ENCODE peak calls at places on chromosomes 12 and 14, in six cellular contexts. Q is fibroblast of the aortic adventitia, X is BJ, C is A673, M is hepatocyte, S is IMR-90. N is an unnamed sample.

GRCh38 chr12:77339610-77340009 is 274.2 kb upstream of the E2F7 start:
- DNase-seq in Q (peak; percentile 71), X (no peak), C (no peak), M (no peak), S (peak; percentile 43), N (no peak)

GRCh38 chr14:88613552-88614010 is 50.7 kb downstream of the ZC3H14 start:
- DNase-seq in Q (peak; percentile 18), X (no peak), C (no peak), M (peak; percentile 70), S (peak; percentile 53), N (peak; percentile 17)

GRCh38 chr12:102631274-102631673 is 150.9 kb upstream of the IGF1 start:
- DNase-seq in Q (peak; percentile 25), X (peak; percentile 64), C (no peak), M (no peak), S (peak; percentile 82), N (peak; percentile 11)

GRCh38 chr14:29216316-29216715 is 449.7 kb downstream of the FOXG1 start:
- DNase-seq in Q (no peak), X (no peak), C (no peak), M (no peak), S (no peak), N (no peak)

GRCh38 chr12:38516418-38516817 is 199.8 kb downstream of the ALG10B start:
- DNase-seq in Q (no peak), X (no peak), C (no peak), M (no peak), S (no peak), N (no peak)

GRCh38 chr12:106888348-106888970 is 67.2 kb upstream of the TMEM263 start:
- DNase-seq in Q (no peak), X (no peak), C (no peak), M (no peak), S (no peak), N (no peak)

GRCh38 chr14:101102875-101103274 is 199.4 kb upstream of the RTL1 start:
- DNase-seq in Q (no peak), X (no peak), C (no peak), M (no peak), S (no peak), N (no peak)

GRCh38 chr12:101781834-101782543 is 42.7 kb upstream of the SYCP3 start:
- DNase-seq in Q (peak; percentile 69), X (peak; percentile 17), C (no peak), M (no peak), S (peak; percentile 76), N (no peak)

GRCh38 chr12:4107436-4107878 is 166.1 kb upstream of the CCND2 start:
- DNase-seq in Q (peak; percentile 52), X (no peak), C (peak; percentile 66), M (peak; percentile 68), S (peak; percentile 53), N (peak; percentile 43)

GRCh38 chr12:120538281-120539156 is 4.4 kb downstream of the RNF10 start:
- DNase-seq in Q (peak; percentile 71), X (no peak), C (peak; percentile 61), M (peak; percentile 57), S (peak; percentile 53), N (no peak)
- H3K4me3 ChIP-seq in Q (peak overlapping the region; percentile 32), X (no peak overlapping the region), C (peak overlapping the region; percentile 93), M (no peak overlapping the region), S (no peak overlapping the region), N (no peak overlapping the region)

GRCh38 chr12:96033549-96034389 is 1.6 kb downstream of the LTA4H start:
- DNase-seq in Q (no peak), X (no peak), C (no peak), M (peak; percentile 17), S (no peak), N (no peak)
- H3K4me3 ChIP-seq in Q (peak overlapping the region; percentile 82), X (peak overlapping the region; percentile 68), C (peak overlapping the region; percentile 77), M (peak overlapping the region; percentile 36), S (peak overlapping the region; percentile 87), N (peak overlapping the region; percentile 76)

GRCh38 chr12:98456583-98457573 is 58.5 kb upstream of the TMPO start:
- DNase-seq in Q (no peak), X (no peak), C (no peak), M (peak; percentile 79), S (peak; percentile 21), N (no peak)
- H3K4me3 ChIP-seq in Q (peak overlapping the region; percentile 31), X (peak overlapping the region; percentile 35), C (peak overlapping the region; percentile 20), M (no peak overlapping the region), S (peak overlapping the region; percentile 19), N (no peak overlapping the region)

DNA sequence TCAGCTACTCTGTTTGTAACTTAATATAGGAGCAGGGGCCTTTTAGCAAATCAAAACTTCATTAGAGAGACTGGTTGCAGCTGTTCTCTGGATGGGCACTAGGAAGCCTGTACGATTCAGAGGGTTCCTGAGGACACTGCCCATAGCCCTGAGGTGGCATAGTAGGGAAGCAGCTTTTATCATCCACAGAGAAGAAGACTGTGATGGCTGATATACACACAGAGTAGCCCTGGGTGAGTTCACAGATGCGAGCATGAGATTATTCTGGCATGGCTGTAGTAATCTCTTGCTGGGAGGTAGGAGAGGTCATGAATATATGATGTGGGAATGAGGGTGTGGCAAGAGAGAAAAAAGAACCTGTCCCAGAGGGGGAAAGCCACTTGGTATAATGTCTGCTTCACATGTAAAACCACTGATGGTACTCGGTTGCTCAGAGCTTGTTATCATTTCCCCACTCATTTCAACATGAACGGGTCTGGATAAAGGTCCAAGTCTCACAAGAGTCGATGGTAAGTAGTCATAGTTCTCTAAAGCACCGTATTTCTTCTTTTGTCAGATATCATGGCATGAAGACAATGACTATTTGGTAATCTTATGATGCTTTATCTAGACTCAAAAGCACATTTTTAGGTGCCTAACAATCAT is 51.9 kb downstream of the PEBP1 start:
- DNase-seq in Q (peak; percentile 45), X (no peak), C (no peak), M (no peak), S (no peak), N (peak; percentile 26)
- H3K4me3 ChIP-seq in Q (peak overlapping the region; percentile 71), X (no peak overlapping the region), C (no peak overlapping the region), M (no peak overlapping the region), S (no peak overlapping the region), N (peak overlapping the region; percentile 55)

GRCh38 chr14:61636792-61637191 is 58.5 kb upstream of the HIF1A start:
- DNase-seq in Q (no peak), X (no peak), C (no peak), M (no peak), S (no peak), N (no peak)
- H3K4me3 ChIP-seq in Q (no peak overlapping the region), X (no peak overlapping the region), C (no peak overlapping the region), M (no peak overlapping the region), S (no peak overlapping the region), N (no peak overlapping the region)

GRCh38 chr12:52689239-52689638 is 9.0 kb upstream of the KRT1 start:
- DNase-seq in Q (no peak), X (no peak), C (no peak), M (no peak), S (no peak), N (no peak)
- H3K4me3 ChIP-seq in Q (no peak overlapping the region), X (no peak overlapping the region), C (no peak overlapping the region), M (no peak overlapping the region), S (no peak overlapping the region), N (no peak overlapping the region)

DNA sequence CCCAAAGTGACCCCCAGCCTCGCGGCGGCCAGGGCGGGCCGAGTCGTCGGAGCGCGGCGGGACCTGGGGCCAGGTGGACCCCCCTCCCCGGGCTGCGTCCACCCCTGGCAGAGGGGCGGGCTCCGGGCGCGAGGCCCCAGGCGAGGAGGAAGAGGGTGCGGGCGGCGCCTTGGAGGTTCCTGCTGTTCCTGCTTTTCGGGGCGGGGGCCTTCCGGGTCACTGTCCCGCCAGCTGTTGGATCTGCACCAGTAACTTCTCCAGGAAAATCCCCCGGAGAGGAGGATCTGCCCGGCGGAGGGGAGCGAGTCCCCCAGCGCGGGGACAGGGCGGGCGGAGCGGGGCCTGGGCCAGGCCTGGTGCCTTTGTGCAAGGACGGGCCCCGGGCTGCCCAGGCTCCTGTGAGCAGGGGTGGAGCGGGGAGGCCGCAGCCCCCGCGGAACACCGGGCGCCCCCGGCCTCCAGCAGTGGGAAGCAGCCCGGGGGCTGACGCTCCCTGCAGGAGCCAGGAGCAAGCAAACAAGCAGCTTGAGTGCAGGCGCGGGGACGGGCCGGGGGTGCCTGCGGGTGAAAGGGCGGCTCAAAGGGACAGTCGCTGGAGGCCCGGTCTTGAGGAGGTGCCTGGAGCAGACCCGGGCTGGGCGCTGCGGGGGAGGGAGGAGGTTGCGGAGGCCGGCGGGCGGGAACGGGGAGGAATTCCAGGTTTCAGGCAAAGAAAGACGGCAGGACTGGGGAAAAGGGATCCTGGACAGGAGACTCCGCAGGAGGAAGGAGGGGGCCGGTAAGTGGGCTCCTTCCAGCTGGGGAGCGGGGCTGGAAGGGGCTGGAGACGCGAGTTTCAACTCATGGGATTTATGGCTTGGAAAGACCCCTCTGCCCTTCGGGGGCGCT is 15.5 kb downstream of the TNFAIP2 start:
- DNase-seq in Q (no peak), X (no peak), C (no peak), M (no peak), S (no peak), N (no peak)
- H3K4me3 ChIP-seq in Q (no peak overlapping the region), X (no peak overlapping the region), C (no peak overlapping the region), M (no peak overlapping the region), S (no peak overlapping the region), N (peak overlapping the region; percentile 31)

GRCh38 chr12:218728-219590 is 5.0 kb upstream of the SLC6A12 start:
- DNase-seq in Q (no peak), X (no peak), C (no peak), M (no peak), S (no peak), N (no peak)

GRCh38 chr12:221736-222135 is 7.8 kb upstream of the SLC6A12 start:
- DNase-seq in Q (no peak), X (no peak), C (no peak), M (no peak), S (no peak), N (no peak)

GRCh38 chr12:220946-221550 is 7.1 kb upstream of the SLC6A12 start:
- DNase-seq in Q (no peak), X (no peak), C (no peak), M (no peak), S (no peak), N (no peak)

GRCh38 chr12:218221-218620 is 4.3 kb upstream of the SLC6A12 start:
- DNase-seq in Q (no peak), X (no peak), C (no peak), M (no peak), S (no peak), N (no peak)

GRCh38 chr12:219891-220352 is 6.0 kb upstream of the SLC6A12 start:
- DNase-seq in Q (peak; percentile 10), X (no peak), C (peak; percentile 79), M (peak; percentile 87), S (peak; percentile 35), N (peak; percentile 76)
- H3K4me3 ChIP-seq in Q (no peak overlapping the region), X (no peak overlapping the region), C (no peak overlapping the region), M (no peak overlapping the region), S (no peak overlapping the region), N (no peak overlapping the region)

DNA sequence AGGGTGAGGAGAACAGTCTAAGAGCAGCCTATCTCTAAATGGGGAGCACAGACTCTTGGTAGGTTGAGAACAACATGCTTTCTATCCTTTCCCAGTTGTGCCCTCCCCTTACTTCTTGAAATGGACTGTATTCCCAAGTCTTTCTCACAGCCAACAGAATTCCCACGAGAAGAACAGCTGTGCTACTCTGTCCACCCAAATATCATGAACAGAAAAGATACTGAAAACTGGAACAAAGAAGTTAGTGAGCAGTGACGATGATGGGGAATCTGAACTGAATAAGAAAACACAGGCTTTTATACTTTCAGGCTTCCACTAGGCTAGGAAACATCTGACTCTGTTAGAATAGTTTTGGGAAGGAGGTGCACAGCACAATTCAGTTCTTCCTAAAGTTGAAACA is 3.4 kb downstream of the NACA start:
- DNase-seq in Q (no peak), X (no peak), C (no peak), M (no peak), S (no peak), N (no peak)
- H3K4me3 ChIP-seq in Q (no peak overlapping the region), X (no peak overlapping the region), C (peak overlapping the region; percentile 89), M (no peak overlapping the region), S (no peak overlapping the region), N (peak overlapping the region; percentile 9)

N was measured in SJCRH30.